ENCODE peak calls at places on chromosomes 6 and 20, in ten cellular contexts. One of them, this sample, is unnamed.
A peak's percentile ranks its signal among the peaks of the same experiment; 100 is the strongest.

GRCh38 chr20:3318226-3318884 is 79.4 kb upstream of the SLC4A11 start:
- DNase-seq in DMS153: no peak
- DNase-seq in fibroblast of mammary gland: no peak
- DNase-seq in GF-D8: no peak
- DNase-seq in midbrain: no peak
- DNase-seq in iPS DF 6.9: no peak
- DNase-seq in hepatocyte: no peak
- DNase-seq in activated T-helper 1 cell treated with Interleukin-2 at 50 U/mL for 16 hours: no peak
- DNase-seq in stimulated activated CD4-positive, alpha-beta T cell treated with anti-CD3 and anti-CD28 coated beads, Interleukin-4, amount 100 ng/mL, for 4 hours: no peak
- DNase-seq in HTR-8/SVneo: no peak
- DNase-seq in this sample: no peak

GRCh38 chr6:87929843-87930288 is 117.8 kb upstream of the SPACA1 start:
- DNase-seq in iPS DF 6.9: peak; percentile 90
- DNase-seq in hepatocyte: peak; percentile 90
- DNase-seq in midbrain: peak; percentile 72
- DNase-seq in stimulated activated CD4-positive, alpha-beta T cell treated with anti-CD3 and anti-CD28 coated beads, Interleukin-4, amount 100 ng/mL, for 4 hours: peak; percentile 27
- DNase-seq in HTR-8/SVneo: peak; percentile 83
- DNase-seq in fibroblast of mammary gland: peak; percentile 83
- DNase-seq in activated T-helper 1 cell treated with Interleukin-2 at 50 U/mL for 16 hours: peak; percentile 23
- DNase-seq in GF-D8: peak; percentile 48
- DNase-seq in DMS153: peak; percentile 78
- DNase-seq in this sample: peak; percentile 87

GRCh38 chr6:144710207-144710606 is 425.1 kb downstream of the UTRN start:
- DNase-seq in DMS153: no peak
- DNase-seq in hepatocyte: no peak
- DNase-seq in HTR-8/SVneo: peak; percentile 61
- DNase-seq in iPS DF 6.9: no peak
- DNase-seq in fibroblast of mammary gland: peak; percentile 89
- DNase-seq in stimulated activated CD4-positive, alpha-beta T cell treated with anti-CD3 and anti-CD28 coated beads, Interleukin-4, amount 100 ng/mL, for 4 hours: no peak
- DNase-seq in GF-D8: no peak
- DNase-seq in midbrain: no peak
- DNase-seq in activated T-helper 1 cell treated with Interleukin-2 at 50 U/mL for 16 hours: no peak
- DNase-seq in this sample: no peak

GRCh38 chr20:4449977-4450715 is 271.6 kb upstream of the PRND start:
- DNase-seq in DMS153: no peak
- DNase-seq in midbrain: no peak
- DNase-seq in hepatocyte: peak; percentile 46
- DNase-seq in GF-D8: no peak
- DNase-seq in fibroblast of mammary gland: peak; percentile 30
- DNase-seq in activated T-helper 1 cell treated with Interleukin-2 at 50 U/mL for 16 hours: no peak
- DNase-seq in HTR-8/SVneo: no peak
- DNase-seq in iPS DF 6.9: no peak
- DNase-seq in stimulated activated CD4-positive, alpha-beta T cell treated with anti-CD3 and anti-CD28 coated beads, Interleukin-4, amount 100 ng/mL, for 4 hours: no peak
- DNase-seq in this sample: no peak

GRCh38 chr6:2376429-2377355 is 131.3 kb upstream of the GMDS start:
- DNase-seq in hepatocyte: peak; percentile 32
- DNase-seq in stimulated activated CD4-positive, alpha-beta T cell treated with anti-CD3 and anti-CD28 coated beads, Interleukin-4, amount 100 ng/mL, for 4 hours: no peak
- DNase-seq in fibroblast of mammary gland: peak; percentile 77
- DNase-seq in HTR-8/SVneo: peak; percentile 62
- DNase-seq in DMS153: no peak
- DNase-seq in activated T-helper 1 cell treated with Interleukin-2 at 50 U/mL for 16 hours: no peak
- DNase-seq in GF-D8: no peak
- DNase-seq in midbrain: no peak
- DNase-seq in iPS DF 6.9: no peak
- DNase-seq in this sample: no peak

GRCh38 chr6:9380568-9380967 is 945.2 kb upstream of the SLC35B3 start:
- DNase-seq in fibroblast of mammary gland: no peak
- DNase-seq in DMS153: no peak
- DNase-seq in GF-D8: no peak
- DNase-seq in stimulated activated CD4-positive, alpha-beta T cell treated with anti-CD3 and anti-CD28 coated beads, Interleukin-4, amount 100 ng/mL, for 4 hours: no peak
- DNase-seq in midbrain: no peak
- DNase-seq in activated T-helper 1 cell treated with Interleukin-2 at 50 U/mL for 16 hours: no peak
- DNase-seq in hepatocyte: no peak
- DNase-seq in iPS DF 6.9: no peak
- DNase-seq in HTR-8/SVneo: no peak
- DNase-seq in this sample: no peak

GRCh38 chr6:135534773-135535380 is 37.3 kb upstream of the AHI1 start:
- DNase-seq in GF-D8: no peak
- DNase-seq in stimulated activated CD4-positive, alpha-beta T cell treated with anti-CD3 and anti-CD28 coated beads, Interleukin-4, amount 100 ng/mL, for 4 hours: no peak
- DNase-seq in iPS DF 6.9: no peak
- DNase-seq in activated T-helper 1 cell treated with Interleukin-2 at 50 U/mL for 16 hours: no peak
- DNase-seq in DMS153: no peak
- DNase-seq in hepatocyte: no peak
- DNase-seq in midbrain: no peak
- DNase-seq in HTR-8/SVneo: no peak
- DNase-seq in fibroblast of mammary gland: peak; percentile 54
- DNase-seq in this sample: no peak

GRCh38 chr20:41984031-41984430 is 365.9 kb upstream of the CHD6 start:
- DNase-seq in GF-D8: no peak
- DNase-seq in fibroblast of mammary gland: no peak
- DNase-seq in activated T-helper 1 cell treated with Interleukin-2 at 50 U/mL for 16 hours: no peak
- DNase-seq in DMS153: no peak
- DNase-seq in HTR-8/SVneo: no peak
- DNase-seq in hepatocyte: no peak
- DNase-seq in stimulated activated CD4-positive, alpha-beta T cell treated with anti-CD3 and anti-CD28 coated beads, Interleukin-4, amount 100 ng/mL, for 4 hours: no peak
- DNase-seq in midbrain: no peak
- DNase-seq in iPS DF 6.9: no peak
- DNase-seq in this sample: no peak

GRCh38 chr6:170160031-170160627 is 130.7 kb downstream of the DLL1 start:
- DNase-seq in GF-D8: no peak
- DNase-seq in stimulated activated CD4-positive, alpha-beta T cell treated with anti-CD3 and anti-CD28 coated beads, Interleukin-4, amount 100 ng/mL, for 4 hours: no peak
- DNase-seq in HTR-8/SVneo: no peak
- DNase-seq in hepatocyte: no peak
- DNase-seq in fibroblast of mammary gland: no peak
- DNase-seq in iPS DF 6.9: no peak
- DNase-seq in midbrain: no peak
- DNase-seq in DMS153: no peak
- DNase-seq in activated T-helper 1 cell treated with Interleukin-2 at 50 U/mL for 16 hours: no peak
- DNase-seq in this sample: no peak

This sample was measured in cerebellum.